ENCODE peak calls at places on chromosomes 5 and 9, in four cellular contexts. One of them, this sample, is unnamed.

GRCh38 chr5:153135416-153135815 is 355.1 kb upstream of the GRIA1 start:
- DNase-seq in neuronal stem cell: no peak
- DNase-seq in H1: no peak
- DNase-seq in IMR-90: no peak
- DNase-seq in this sample: peak; percentile 22

GRCh38 chr5:157464518-157465171 is 4.6 kb downstream of the NIPAL4 start:
- DNase-seq in neuronal stem cell: no peak
- DNase-seq in H1: no peak
- DNase-seq in IMR-90: peak; percentile 90
- DNase-seq in this sample: peak; percentile 91

GRCh38 chr5:160458971-160459800 is 37.5 kb downstream of the PTTG1 start:
- DNase-seq in neuronal stem cell: no peak
- DNase-seq in H1: no peak
- DNase-seq in IMR-90: no peak
- DNase-seq in this sample: no peak

GRCh38 chr9:653421-653820 is 188.1 kb upstream of the DMRT1 start:
- DNase-seq in neuronal stem cell: no peak
- DNase-seq in H1: no peak
- DNase-seq in IMR-90: no peak
- DNase-seq in this sample: no peak

GRCh38 chr5:145811834-145812625 is 23.1 kb downstream of the PRELID2 start:
- DNase-seq in neuronal stem cell: no peak
- DNase-seq in H1: no peak
- DNase-seq in IMR-90: peak; percentile 48
- DNase-seq in this sample: peak; percentile 74

GRCh38 chr9:16367605-16368424 is 502.7 kb downstream of the BNC2 start:
- DNase-seq in neuronal stem cell: no peak
- DNase-seq in H1: no peak
- DNase-seq in IMR-90: peak; percentile 80
- DNase-seq in this sample: peak; percentile 85

GRCh38 chr9:18972675-18973074 is 60.3 kb downstream of the SAXO1 start:
- DNase-seq in neuronal stem cell: no peak
- DNase-seq in H1: no peak
- DNase-seq in IMR-90: no peak
- DNase-seq in this sample: no peak

GRCh38 chr9:72271617-72272478 is 93.2 kb downstream of the ZFAND5 start:
- DNase-seq in neuronal stem cell: peak; percentile 57
- DNase-seq in H1: no peak
- DNase-seq in IMR-90: peak; percentile 55
- DNase-seq in this sample: peak; percentile 62

GRCh38 chr9:34227445-34227844 is 48.6 kb downstream of the UBAP1 start:
- DNase-seq in neuronal stem cell: no peak
- DNase-seq in H1: no peak
- DNase-seq in IMR-90: peak; percentile 87
- DNase-seq in this sample: no peak

GRCh38 chr5:143054480-143054941 is 284.3 kb downstream of the ARHGAP26 start:
- DNase-seq in neuronal stem cell: no peak
- DNase-seq in H1: no peak
- DNase-seq in IMR-90: peak; percentile 60
- DNase-seq in this sample: no peak

GRCh38 chr9:32500768-32501167 is 25.2 kb downstream of the RIGI start:
- DNase-seq in neuronal stem cell: no peak
- DNase-seq in H1: no peak
- DNase-seq in IMR-90: peak; percentile 46
- DNase-seq in this sample: no peak

GRCh38 chr9:652896-653295 is 188.6 kb upstream of the DMRT1 start:
- DNase-seq in neuronal stem cell: no peak
- DNase-seq in H1: no peak
- DNase-seq in IMR-90: no peak
- DNase-seq in this sample: no peak

GRCh38 chr5:15638341-15638740 is 138.4 kb downstream of the FBXL7 start:
- DNase-seq in neuronal stem cell: no peak
- DNase-seq in H1: no peak
- DNase-seq in IMR-90: no peak
- DNase-seq in this sample: no peak

GRCh38 chr9:126470251-126470993 is 143.3 kb upstream of the LMX1B start:
- DNase-seq in neuronal stem cell: no peak
- DNase-seq in H1: no peak
- DNase-seq in IMR-90: no peak
- DNase-seq in this sample: no peak

GRCh38 chr9:128729302-128729701 is 5.4 kb upstream of the ZDHHC12 start:
- DNase-seq in neuronal stem cell: no peak
- DNase-seq in H1: no peak
- DNase-seq in IMR-90: no peak
- DNase-seq in this sample: no peak

GRCh38 chr5:115069087-115069968 is 100.4 kb downstream of the TRIM36 start:
- DNase-seq in neuronal stem cell: peak; percentile 59
- DNase-seq in H1: no peak
- DNase-seq in IMR-90: peak; percentile 58
- DNase-seq in this sample: peak; percentile 82

GRCh38 chr9:87547665-87548064 is 50.0 kb downstream of the DAPK1 start:
- DNase-seq in neuronal stem cell: no peak
- DNase-seq in H1: no peak
- DNase-seq in IMR-90: no peak
- DNase-seq in this sample: peak; percentile 58

GRCh38 chr5:174720066-174720611 is 4.2 kb upstream of the MSX2 start:
- DNase-seq in neuronal stem cell: no peak
- DNase-seq in H1: no peak
- DNase-seq in IMR-90: no peak
- DNase-seq in this sample: peak; percentile 87
- H2BK5ac ChIP-seq in neuronal stem cell: no peak overlapping the region
- H2BK5ac ChIP-seq in H1: peak overlapping the region; percentile 49
- H2BK5ac ChIP-seq in IMR-90: no peak overlapping the region
- H2BK5ac ChIP-seq in this sample: peak overlapping the region; percentile 72

DNA sequence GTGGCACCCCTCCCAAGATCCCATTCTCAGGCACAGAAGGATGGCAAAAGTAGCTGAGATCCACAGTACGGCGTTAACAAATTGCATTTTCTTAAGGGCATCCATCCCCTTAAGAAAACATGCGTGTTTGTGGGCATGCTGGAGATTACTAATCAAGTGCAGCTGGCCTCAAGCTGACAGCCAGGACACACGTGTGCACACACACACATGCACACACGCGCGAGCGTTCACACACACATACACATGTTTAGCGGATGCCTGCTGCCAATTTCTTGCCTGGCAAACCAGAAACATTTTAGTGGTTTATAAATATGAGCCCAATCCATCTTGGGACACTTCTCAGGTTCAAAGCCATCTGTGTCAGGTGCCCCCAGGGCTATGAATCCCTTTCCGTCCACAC is 23.6 kb upstream of the SMIM23 start:
- DNase-seq in neuronal stem cell: no peak
- DNase-seq in H1: no peak
- DNase-seq in IMR-90: no peak
- DNase-seq in this sample: no peak
- H2BK5ac ChIP-seq in neuronal stem cell: no peak overlapping the region
- H2BK5ac ChIP-seq in H1: no peak overlapping the region
- H2BK5ac ChIP-seq in IMR-90: no peak overlapping the region
- H2BK5ac ChIP-seq in this sample: no peak overlapping the region

DNA sequence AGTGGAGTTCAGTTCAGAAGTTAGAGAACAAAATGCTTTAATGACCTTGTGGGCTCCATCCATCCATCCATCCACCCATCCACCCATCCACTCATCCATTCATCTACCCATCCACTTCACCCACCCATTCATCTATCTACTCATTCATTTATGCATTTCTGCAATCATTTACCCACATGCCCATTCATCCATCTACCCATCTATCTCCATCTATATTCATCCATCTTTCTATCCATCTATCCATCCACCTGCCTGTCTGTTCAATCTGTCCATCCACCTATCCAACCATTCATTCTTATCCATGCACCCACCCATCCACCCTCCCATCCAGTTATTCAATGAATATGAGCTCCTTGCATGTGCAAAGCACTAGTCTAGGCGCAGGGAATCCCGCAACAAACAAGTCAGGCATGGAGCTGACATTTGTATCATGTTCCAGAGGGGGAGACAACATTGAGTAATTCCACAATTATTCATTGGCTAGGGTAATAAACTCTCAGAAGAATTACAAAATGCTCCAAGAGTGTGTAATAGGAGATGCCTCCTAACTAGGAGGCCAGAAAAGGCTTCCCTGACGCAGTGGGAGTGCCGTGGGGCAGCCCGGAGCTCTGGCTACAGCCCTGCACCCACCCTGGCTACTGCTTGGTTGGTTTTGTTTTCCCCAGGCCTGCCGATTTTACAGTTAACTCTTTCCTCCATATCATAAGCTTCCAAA is 211.2 kb downstream of the NXNL2 start:
- DNase-seq in neuronal stem cell: no peak
- DNase-seq in H1: no peak
- DNase-seq in IMR-90: peak; percentile 95
- DNase-seq in this sample: no peak
- H2BK5ac ChIP-seq in neuronal stem cell: no peak overlapping the region
- H2BK5ac ChIP-seq in H1: peak overlapping the region; percentile 50
- H2BK5ac ChIP-seq in IMR-90: peak overlapping the region; percentile 86
- H2BK5ac ChIP-seq in this sample: no peak overlapping the region

GRCh38 chr5:135993248-135993893 is 35.4 kb upstream of the TGFBI start:
- DNase-seq in neuronal stem cell: no peak
- DNase-seq in H1: no peak
- DNase-seq in IMR-90: peak; percentile 73
- DNase-seq in this sample: no peak
- H2BK5ac ChIP-seq in neuronal stem cell: no peak overlapping the region
- H2BK5ac ChIP-seq in H1: no peak overlapping the region
- H2BK5ac ChIP-seq in IMR-90: peak overlapping the region; percentile 96
- H2BK5ac ChIP-seq in this sample: no peak overlapping the region

DNA sequence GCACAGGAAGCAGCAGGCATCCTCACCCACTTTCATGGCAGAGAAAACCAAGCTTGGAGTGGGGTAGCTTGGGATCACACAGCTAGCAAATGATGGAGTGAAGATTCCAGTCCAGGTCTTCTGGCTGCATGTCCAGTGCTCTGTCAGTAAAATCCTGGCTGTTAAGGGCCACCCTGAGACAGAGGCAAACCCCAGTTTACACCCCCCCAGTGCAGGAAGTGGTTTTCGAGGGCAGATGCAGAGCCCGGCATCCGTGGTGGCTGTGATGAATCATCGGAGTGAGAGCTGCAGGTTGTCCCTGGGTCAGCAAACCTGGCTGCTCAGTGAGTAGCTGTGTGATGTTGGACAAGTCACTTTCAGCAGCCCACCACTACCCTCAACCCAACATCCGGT is 115.3 kb downstream of the RGS3 start:
- DNase-seq in neuronal stem cell: no peak
- DNase-seq in H1: no peak
- DNase-seq in IMR-90: peak; percentile 97
- DNase-seq in this sample: no peak
- H2BK5ac ChIP-seq in neuronal stem cell: no peak overlapping the region
- H2BK5ac ChIP-seq in H1: no peak overlapping the region
- H2BK5ac ChIP-seq in IMR-90: peak overlapping the region; percentile 96
- H2BK5ac ChIP-seq in this sample: no peak overlapping the region

GRCh38 chr5:38837932-38838331 is 7.9 kb upstream of the OSMR start:
- DNase-seq in neuronal stem cell: no peak
- DNase-seq in H1: no peak
- DNase-seq in IMR-90: no peak
- DNase-seq in this sample: no peak

GRCh38 chr5:38837416-38837815 is 8.4 kb upstream of the OSMR start:
- DNase-seq in neuronal stem cell: no peak
- DNase-seq in H1: no peak
- DNase-seq in IMR-90: peak; percentile 36
- DNase-seq in this sample: no peak

GRCh38 chr5:38831909-38832308 is 13.9 kb upstream of the OSMR start:
- DNase-seq in neuronal stem cell: no peak
- DNase-seq in H1: no peak
- DNase-seq in IMR-90: peak; percentile 45
- DNase-seq in this sample: peak; percentile 83

GRCh38 chr5:38832810-38833209 is 13.0 kb upstream of the OSMR start:
- DNase-seq in neuronal stem cell: no peak
- DNase-seq in H1: no peak
- DNase-seq in IMR-90: no peak
- DNase-seq in this sample: no peak

GRCh38 chr5:38835887-38836286 is 9.9 kb upstream of the OSMR start:
- DNase-seq in neuronal stem cell: no peak
- DNase-seq in H1: no peak
- DNase-seq in IMR-90: peak; percentile 33
- DNase-seq in this sample: peak; percentile 37
- H2BK5ac ChIP-seq in neuronal stem cell: no peak overlapping the region
- H2BK5ac ChIP-seq in H1: no peak overlapping the region
- H2BK5ac ChIP-seq in IMR-90: no peak overlapping the region
- H2BK5ac ChIP-seq in this sample: no peak overlapping the region

GRCh38 chr5:172315599-172316531 is 32.3 kb upstream of the UBTD2 start:
- DNase-seq in neuronal stem cell: no peak
- DNase-seq in H1: no peak
- DNase-seq in IMR-90: no peak
- DNase-seq in this sample: no peak
- H2BK5ac ChIP-seq in neuronal stem cell: no peak overlapping the region
- H2BK5ac ChIP-seq in H1: no peak overlapping the region
- H2BK5ac ChIP-seq in IMR-90: no peak overlapping the region
- H2BK5ac ChIP-seq in this sample: no peak overlapping the region

GRCh38 chr5:54214747-54215146 is 95.6 kb downstream of the ARL15 start:
- DNase-seq in neuronal stem cell: no peak
- DNase-seq in H1: no peak
- DNase-seq in IMR-90: no peak
- DNase-seq in this sample: no peak
- H2BK5ac ChIP-seq in neuronal stem cell: no peak overlapping the region
- H2BK5ac ChIP-seq in H1: peak overlapping the region; percentile 83
- H2BK5ac ChIP-seq in IMR-90: no peak overlapping the region
- H2BK5ac ChIP-seq in this sample: peak overlapping the region; percentile 81

DNA sequence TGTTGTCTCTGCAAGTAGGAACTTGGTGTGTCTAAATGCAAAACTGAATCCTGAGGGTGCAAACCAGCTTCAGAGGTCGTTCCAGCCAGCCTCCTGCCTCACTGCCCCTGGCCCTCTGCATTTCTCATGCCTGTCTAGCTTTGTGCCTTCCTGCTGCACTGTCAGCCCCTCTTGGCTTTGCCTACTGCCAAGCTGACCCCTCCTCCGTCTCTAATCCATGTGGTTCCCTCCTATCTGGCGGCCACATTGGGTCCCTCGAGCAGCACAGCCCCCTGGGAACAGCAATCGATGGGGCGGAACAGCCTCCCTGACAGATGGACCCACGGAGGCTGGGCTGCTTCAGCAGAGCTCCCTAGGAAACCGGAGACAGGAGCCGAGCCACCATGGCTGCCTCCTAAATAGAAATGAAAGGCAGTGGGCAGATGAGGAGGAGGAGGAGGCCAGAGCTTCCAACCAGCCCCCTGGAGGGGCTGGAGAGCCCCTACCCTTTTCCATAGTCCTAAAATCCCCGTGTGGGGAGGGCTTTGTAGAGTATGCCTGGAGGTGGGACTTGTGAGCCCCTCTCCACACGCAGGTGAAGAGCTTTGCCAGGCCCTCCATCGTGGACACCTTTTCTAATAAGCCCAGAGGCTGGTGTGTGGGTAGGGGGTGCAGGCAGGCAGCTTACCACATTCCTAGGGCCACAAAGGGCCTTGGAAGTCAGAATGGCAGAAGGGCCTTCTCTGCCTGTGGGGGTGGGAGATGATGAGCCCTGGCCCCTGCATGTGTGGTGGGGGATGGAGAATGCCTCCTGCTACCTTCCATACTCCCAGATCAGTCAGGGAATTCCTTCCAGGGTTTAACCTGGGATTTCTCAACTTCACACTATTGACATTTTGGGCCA is 9.2 kb upstream of the CXXC5 start:
- DNase-seq in neuronal stem cell: no peak
- DNase-seq in H1: no peak
- DNase-seq in IMR-90: no peak
- DNase-seq in this sample: no peak
- H2BK5ac ChIP-seq in neuronal stem cell: no peak overlapping the region
- H2BK5ac ChIP-seq in H1: peak overlapping the region; percentile 68
- H2BK5ac ChIP-seq in IMR-90: no peak overlapping the region
- H2BK5ac ChIP-seq in this sample: peak overlapping the region; percentile 31